ENCODE peak calls at places on chromosomes 7 and 10, in six cellular contexts. D is H9, Y is IMR-90, T is Calu3, O is foreskin fibroblast, A is adrenal gland. M is an unnamed sample.

GRCh38 chr10:92757720-92758119 is 68.0 kb downstream of the HHEX start:
- DNase-seq in D (no peak), Y (no peak), T (no peak), O (no peak), A (no peak), M (no peak)

GRCh38 chr10:112139176-112139575 is 44.4 kb downstream of the GPAM start:
- DNase-seq in D (no peak), Y (no peak), T (no peak), O (no peak), A (no peak), M (no peak)

GRCh38 chr7:2154831-2155230 is 77.9 kb downstream of the MAD1L1 start:
- DNase-seq in D (no peak), Y (no peak), T (no peak), O (no peak), A (no peak), M (no peak)

GRCh38 chr10:96238889-96239624 is 32.3 kb downstream of the BLNK start:
- DNase-seq in D (no peak), Y (no peak), T (no peak), O (no peak), A (no peak), M (no peak)

GRCh38 chr10:80571352-80571751 is 33.6 kb downstream of the SH2D4B start:
- DNase-seq in D (no peak), Y (no peak), T (no peak), O (no peak), A (no peak), M (no peak)

GRCh38 chr10:96596422-96597407 is 9.9 kb upstream of the TM9SF3 start:
- DNase-seq in D (no peak), Y (no peak), T (no peak), O (no peak), A (no peak), M (no peak)

GRCh38 chr7:30743371-30744074 is 8.4 kb upstream of the INMT start:
- DNase-seq in D (no peak), Y (peak; percentile 35), T (peak; percentile 49), O (peak; percentile 82), A (no peak), M (no peak)

GRCh38 chr10:35517431-35518181 is 87.5 kb upstream of the GJD4 start:
- DNase-seq in D (no peak), Y (peak; percentile 54), T (no peak), O (peak; percentile 70), A (peak; percentile 64), M (no peak)

GRCh38 chr10:11866199-11866925 is 43.2 kb downstream of the PROSER2 start:
- DNase-seq in D (no peak), Y (no peak), T (no peak), O (no peak), A (no peak), M (no peak)

GRCh38 chr7:106757846-106758245 is 96.9 kb upstream of the CCDC71L start:
- DNase-seq in D (no peak), Y (peak; percentile 64), T (no peak), O (peak; percentile 80), A (peak; percentile 68), M (peak; percentile 59)

GRCh38 chr10:10540383-10540782 is 477.3 kb upstream of the CELF2 start:
- DNase-seq in D (no peak), Y (peak; percentile 46), T (no peak), O (peak; percentile 78), A (no peak), M (no peak)

GRCh38 chr7:105376901-105377533 is 11.7 kb downstream of the SRPK2 start:
- DNase-seq in D (peak; percentile 49), Y (no peak), T (no peak), O (no peak), A (no peak), M (no peak)

DNA sequence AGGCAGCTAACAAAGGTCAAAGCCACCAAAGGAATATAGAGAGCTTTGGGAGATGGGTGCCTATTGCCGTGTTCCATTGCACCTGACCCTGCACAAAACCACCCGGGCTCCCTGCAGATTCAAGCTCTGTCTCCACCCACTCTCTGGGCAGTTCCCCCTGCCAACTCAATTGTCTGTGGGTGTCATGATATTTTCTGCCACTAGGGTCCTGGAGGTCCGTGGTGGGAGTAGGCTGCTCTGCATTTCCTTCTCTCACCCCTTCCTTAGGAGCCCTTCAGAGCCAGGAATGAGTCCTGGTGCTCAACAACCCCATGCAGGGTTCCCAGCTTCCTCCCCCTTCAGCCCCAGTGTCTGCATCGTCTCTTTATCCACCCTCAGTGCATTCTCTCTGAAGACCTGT is 34.1 kb downstream of the PNLIPRP2 start:
- DNase-seq in D (peak; percentile 63), Y (no peak), T (no peak), O (no peak), A (no peak), M (no peak)
- TF ChIP-seq CTCF in D (peak; percentile 62), Y (no peak), T (no peak), O (no peak), A (no peak), M (peak; percentile 6)

GRCh38 chr10:8116474-8116873 is 62.0 kb downstream of the GATA3 start:
- DNase-seq in D (no peak), Y (no peak), T (no peak), O (no peak), A (no peak), M (no peak)
- TF ChIP-seq CTCF in D (no peak), Y (no peak), T (no peak), O (no peak), A (no peak), M (no peak)

DNA sequence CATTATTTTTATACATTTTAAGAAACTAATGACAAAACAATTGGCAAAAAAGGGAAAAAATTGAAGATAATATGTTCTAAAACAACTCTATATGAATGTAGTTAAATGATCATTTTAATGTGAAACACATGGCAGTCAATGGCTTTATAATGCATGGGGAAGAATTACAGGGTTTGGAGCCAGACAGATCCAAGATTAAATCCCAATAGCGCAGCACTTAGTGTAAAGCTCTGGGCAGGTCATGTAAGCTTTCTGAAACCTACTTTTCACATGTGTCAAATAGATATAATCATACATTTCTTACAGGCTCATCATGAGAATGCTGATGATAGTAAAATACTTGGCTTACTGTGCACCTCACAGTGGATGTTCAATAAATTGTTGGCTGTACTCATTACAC is 48.0 kb upstream of the ZNF365 start:
- DNase-seq in D (no peak), Y (no peak), T (no peak), O (no peak), A (no peak), M (no peak)
- TF ChIP-seq CTCF in D (no peak), Y (no peak), T (no peak), O (no peak), A (no peak), M (no peak)

DNA sequence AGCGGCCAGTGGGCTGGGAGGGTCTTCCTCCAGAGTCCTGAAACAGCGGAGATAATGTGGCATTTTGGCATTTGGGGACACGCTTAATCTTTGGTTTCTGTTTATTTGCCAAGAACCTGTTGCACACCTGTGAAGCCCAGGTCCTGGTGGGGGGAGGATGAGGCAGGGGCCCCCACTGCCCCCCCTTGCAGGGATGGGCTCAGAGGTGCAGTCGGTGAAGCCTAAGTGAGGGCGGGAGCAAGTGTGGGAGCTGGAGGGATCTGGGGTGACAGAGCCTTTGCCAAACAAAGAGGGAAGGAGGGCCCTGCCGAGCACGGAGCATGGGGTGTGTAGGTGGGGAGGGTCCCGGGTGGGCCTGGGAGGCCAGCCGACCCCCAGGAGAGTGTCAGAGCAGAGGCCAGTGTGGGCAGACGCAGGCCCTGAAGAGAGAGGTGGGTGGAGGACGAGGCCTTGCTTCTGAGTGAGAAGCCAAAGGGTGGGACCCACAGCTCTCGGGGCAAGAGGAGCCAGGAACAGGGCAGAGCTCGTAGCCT is 62.1 kb upstream of the ADGRA1 start:
- DNase-seq in D (no peak), Y (no peak), T (no peak), O (no peak), A (no peak), M (no peak)
- TF ChIP-seq CTCF in D (no peak), Y (no peak), T (no peak), O (no peak), A (no peak), M (no peak)

GRCh38 chr7:70807650-70808049 is 324.3 kb upstream of the GALNT17 start:
- DNase-seq in D (no peak), Y (no peak), T (no peak), O (no peak), A (no peak), M (no peak)
- TF ChIP-seq CTCF in D (peak; percentile 52), Y (no peak), T (no peak), O (no peak), A (no peak), M (no peak)

GRCh38 chr10:29635711-29636144 is 957 bp upstream of the SVIL start:
- DNase-seq in D (peak; percentile 59), Y (peak; percentile 18), T (peak; percentile 42), O (peak; percentile 55), A (no peak), M (no peak)

GRCh38 chr10:29637537-29637936 is 2.8 kb upstream of the SVIL start:
- DNase-seq in D (no peak), Y (no peak), T (no peak), O (no peak), A (no peak), M (no peak)

GRCh38 chr10:29636178-29636577 is 1.4 kb upstream of the SVIL start:
- DNase-seq in D (no peak), Y (peak; percentile 68), T (no peak), O (peak; percentile 78), A (no peak), M (no peak)

GRCh38 chr10:29634105-29634504 is 666 bp downstream of the SVIL start:
- DNase-seq in D (no peak), Y (no peak), T (no peak), O (no peak), A (no peak), M (no peak)

DNA sequence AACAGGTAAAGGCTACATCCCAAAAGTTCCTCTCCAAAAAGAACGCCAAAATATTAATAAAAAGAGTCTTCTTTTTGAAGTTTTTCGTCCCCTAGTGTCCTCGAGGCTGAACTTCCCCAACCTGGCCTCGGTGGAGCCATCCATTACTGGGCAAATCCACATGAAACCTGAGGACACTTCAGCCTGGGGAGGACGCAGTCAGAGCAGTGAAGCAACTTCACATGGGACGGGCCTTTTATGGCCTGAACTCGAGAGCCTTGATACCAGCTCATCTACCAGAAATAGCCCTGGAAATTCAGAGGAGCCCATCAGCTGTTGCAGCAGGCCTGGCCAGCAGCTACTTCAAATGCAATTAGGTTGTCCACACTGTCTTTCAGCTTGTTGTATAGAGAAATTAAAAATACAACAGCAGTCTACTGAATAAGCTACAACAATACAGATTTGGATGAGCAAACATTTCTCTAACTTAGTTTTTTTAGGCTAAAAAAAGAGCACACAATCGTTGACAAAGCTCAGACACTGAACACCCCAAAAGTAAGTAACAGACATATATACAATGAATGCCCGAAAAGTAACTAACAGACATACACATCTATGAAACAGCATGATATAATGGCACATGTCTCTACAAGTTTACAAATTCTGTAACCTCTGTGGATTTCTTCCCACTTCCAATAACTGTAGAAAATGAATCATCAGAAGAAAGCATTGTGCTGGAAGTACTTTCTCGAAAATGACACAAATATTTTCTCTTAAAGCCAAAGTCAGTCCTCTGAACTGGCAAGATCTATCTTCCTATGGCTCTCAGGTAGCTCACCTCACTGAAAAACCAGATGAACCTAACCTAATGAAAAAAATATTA is at the start of gene SVIL:
- DNase-seq in D (peak; percentile 64), Y (peak; percentile 71), T (no peak), O (peak; percentile 95), A (peak; percentile 69), M (no peak)
- TF ChIP-seq CTCF in D (peak; percentile 4), Y (no peak), T (no peak), O (no peak), A (no peak), M (no peak)

DNA sequence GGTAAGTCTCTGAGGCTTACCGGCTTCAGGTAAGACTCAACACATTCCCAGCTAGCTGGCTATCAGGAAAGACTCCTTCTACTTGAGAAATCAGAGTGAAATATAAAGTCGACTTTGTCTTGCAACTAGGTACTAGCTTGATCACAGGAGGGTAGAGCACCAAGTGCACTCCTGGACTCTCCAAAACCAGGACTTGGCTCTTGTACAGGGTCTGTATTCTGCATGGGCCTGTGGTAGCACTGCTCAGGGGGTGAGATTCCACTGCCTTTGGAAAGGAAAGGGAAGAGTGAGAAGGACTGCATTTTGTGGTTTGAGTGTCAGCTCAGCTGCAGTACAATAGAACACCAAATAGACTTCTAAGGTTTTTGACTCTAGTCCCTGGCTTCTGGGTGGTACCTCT is 19.4 kb downstream of the CYP2C8 start:
- DNase-seq in D (no peak), Y (no peak), T (no peak), O (no peak), A (no peak), M (no peak)
- TF ChIP-seq CTCF in D (no peak), Y (no peak), T (no peak), O (no peak), A (no peak), M (no peak)